ENCODE peak calls at places on chromosome 6, in seven cellular contexts. One of them, this sample, is unnamed.

GRCh38 chr6:116008470-116009229 is 52.0 kb downstream of the FRK start:
- DNase-seq in bronchial epithelial cell: peak
- DNase-seq in testis: no peak
- DNase-seq in fibroblast of mammary gland: peak
- DNase-seq in CD8-positive, alpha-beta T cell: no peak
- DNase-seq in astrocyte of the spinal cord: peak
- DNase-seq in fibroblast of the aortic adventitia: peak
- DNase-seq in this sample: no peak

GRCh38 chr6:38192011-38192410 is 372.5 kb downstream of the ZFAND3 start:
- DNase-seq in CD8-positive, alpha-beta T cell: no peak
- DNase-seq in testis: no peak
- DNase-seq in astrocyte of the spinal cord: no peak
- DNase-seq in bronchial epithelial cell: no peak
- DNase-seq in fibroblast of the aortic adventitia: no peak
- DNase-seq in fibroblast of mammary gland: no peak
- DNase-seq in this sample: no peak

GRCh38 chr6:163318071-163318786 is 96.3 kb upstream of the QKI start:
- DNase-seq in astrocyte of the spinal cord: no peak
- DNase-seq in CD8-positive, alpha-beta T cell: no peak
- DNase-seq in bronchial epithelial cell: no peak
- DNase-seq in fibroblast of mammary gland: no peak
- DNase-seq in testis: peak
- DNase-seq in fibroblast of the aortic adventitia: no peak
- DNase-seq in this sample: no peak

GRCh38 chr6:130190701-130191375 is 31.9 kb downstream of the SAMD3 start:
- DNase-seq in astrocyte of the spinal cord: no peak
- DNase-seq in bronchial epithelial cell: no peak
- DNase-seq in CD8-positive, alpha-beta T cell: no peak
- DNase-seq in testis: no peak
- DNase-seq in fibroblast of the aortic adventitia: no peak
- DNase-seq in fibroblast of mammary gland: no peak
- DNase-seq in this sample: no peak

GRCh38 chr6:87590989-87591388 is 1.1 kb downstream of the ORC3 start:
- DNase-seq in testis: no peak
- DNase-seq in fibroblast of mammary gland: peak
- DNase-seq in CD8-positive, alpha-beta T cell: no peak
- DNase-seq in fibroblast of the aortic adventitia: peak
- DNase-seq in bronchial epithelial cell: no peak
- DNase-seq in astrocyte of the spinal cord: no peak
- DNase-seq in this sample: no peak

GRCh38 chr6:8539446-8539845 is 104.1 kb upstream of the SLC35B3 start:
- DNase-seq in testis: no peak
- DNase-seq in CD8-positive, alpha-beta T cell: no peak
- DNase-seq in bronchial epithelial cell: peak
- DNase-seq in fibroblast of the aortic adventitia: peak
- DNase-seq in fibroblast of mammary gland: peak
- DNase-seq in astrocyte of the spinal cord: peak
- DNase-seq in this sample: no peak

GRCh38 chr6:10528170-10528981 is 7.2 kb downstream of the GCNT2 start:
- DNase-seq in fibroblast of mammary gland: no peak
- DNase-seq in bronchial epithelial cell: peak
- DNase-seq in fibroblast of the aortic adventitia: peak
- DNase-seq in CD8-positive, alpha-beta T cell: peak
- DNase-seq in testis: no peak
- DNase-seq in astrocyte of the spinal cord: peak
- DNase-seq in this sample: no peak

GRCh38 chr6:52992980-52993379 is 2.1 kb downstream of the GSTA4 start:
- DNase-seq in CD8-positive, alpha-beta T cell: no peak
- DNase-seq in fibroblast of the aortic adventitia: peak
- DNase-seq in astrocyte of the spinal cord: peak
- DNase-seq in testis: no peak
- DNase-seq in bronchial epithelial cell: peak
- DNase-seq in fibroblast of mammary gland: peak
- DNase-seq in this sample: no peak

GRCh38 chr6:161446296-161446925 is 172.6 kb upstream of the AGPAT4 start:
- DNase-seq in testis: no peak
- DNase-seq in bronchial epithelial cell: no peak
- DNase-seq in fibroblast of mammary gland: no peak
- DNase-seq in CD8-positive, alpha-beta T cell: no peak
- DNase-seq in fibroblast of the aortic adventitia: no peak
- DNase-seq in astrocyte of the spinal cord: no peak
- DNase-seq in this sample: no peak

GRCh38 chr6:169620171-169621125 is 81.4 kb downstream of the WDR27 start:
- DNase-seq in fibroblast of mammary gland: peak
- DNase-seq in fibroblast of the aortic adventitia: peak
- DNase-seq in bronchial epithelial cell: peak
- DNase-seq in CD8-positive, alpha-beta T cell: no peak
- DNase-seq in testis: no peak
- DNase-seq in astrocyte of the spinal cord: peak
- DNase-seq in this sample: no peak

GRCh38 chr6:92538296-92538695 is 881.1 kb downstream of the EPHA7 start:
- DNase-seq in fibroblast of the aortic adventitia: no peak
- DNase-seq in astrocyte of the spinal cord: peak
- DNase-seq in fibroblast of mammary gland: no peak
- DNase-seq in CD8-positive, alpha-beta T cell: no peak
- DNase-seq in bronchial epithelial cell: peak
- DNase-seq in testis: no peak
- DNase-seq in this sample: no peak

GRCh38 chr6:112881027-112881426 is 533.9 kb downstream of the RFPL4B start:
- DNase-seq in fibroblast of mammary gland: peak
- DNase-seq in astrocyte of the spinal cord: peak
- DNase-seq in testis: no peak
- DNase-seq in CD8-positive, alpha-beta T cell: no peak
- DNase-seq in fibroblast of the aortic adventitia: peak
- DNase-seq in bronchial epithelial cell: no peak
- DNase-seq in this sample: no peak

GRCh38 chr6:71181565-71181964 is 107.0 kb upstream of the OGFRL1 start:
- DNase-seq in testis: no peak
- DNase-seq in fibroblast of the aortic adventitia: peak
- DNase-seq in astrocyte of the spinal cord: peak
- DNase-seq in bronchial epithelial cell: peak
- DNase-seq in fibroblast of mammary gland: peak
- DNase-seq in CD8-positive, alpha-beta T cell: no peak
- DNase-seq in this sample: no peak

GRCh38 chr6:125508793-125509192 is 207.0 kb upstream of the HDDC2 start:
- DNase-seq in fibroblast of mammary gland: no peak
- DNase-seq in astrocyte of the spinal cord: no peak
- DNase-seq in CD8-positive, alpha-beta T cell: no peak
- DNase-seq in testis: no peak
- DNase-seq in bronchial epithelial cell: no peak
- DNase-seq in fibroblast of the aortic adventitia: no peak
- DNase-seq in this sample: no peak

GRCh38 chr6:132218063-132218696 is 183.1 kb downstream of the MOXD1 start:
- DNase-seq in bronchial epithelial cell: peak
- DNase-seq in astrocyte of the spinal cord: peak
- DNase-seq in testis: no peak
- DNase-seq in fibroblast of mammary gland: peak
- DNase-seq in CD8-positive, alpha-beta T cell: no peak
- DNase-seq in fibroblast of the aortic adventitia: peak
- DNase-seq in this sample: no peak

GRCh38 chr6:33929575-33930288 is 125.9 kb upstream of the MLN start:
- DNase-seq in astrocyte of the spinal cord: no peak
- DNase-seq in bronchial epithelial cell: no peak
- DNase-seq in fibroblast of the aortic adventitia: no peak
- DNase-seq in testis: no peak
- DNase-seq in CD8-positive, alpha-beta T cell: no peak
- DNase-seq in fibroblast of mammary gland: no peak
- DNase-seq in this sample: no peak

GRCh38 chr6:33978593-33979150 is 167.2 kb downstream of the GRM4 start:
- DNase-seq in bronchial epithelial cell: no peak
- DNase-seq in fibroblast of the aortic adventitia: no peak
- DNase-seq in astrocyte of the spinal cord: no peak
- DNase-seq in CD8-positive, alpha-beta T cell: no peak
- DNase-seq in testis: no peak
- DNase-seq in fibroblast of mammary gland: no peak
- DNase-seq in this sample: no peak

GRCh38 chr6:31568537-31568961 is 3.5 kb upstream of the LTA start:
- DNase-seq in testis: no peak
- DNase-seq in fibroblast of the aortic adventitia: no peak
- DNase-seq in astrocyte of the spinal cord: no peak
- DNase-seq in CD8-positive, alpha-beta T cell: peak
- DNase-seq in fibroblast of mammary gland: no peak
- DNase-seq in bronchial epithelial cell: no peak
- DNase-seq in this sample: no peak

GRCh38 chr6:166330612-166331011 is 11.7 kb downstream of the SFT2D1 start:
- DNase-seq in astrocyte of the spinal cord: peak
- DNase-seq in fibroblast of the aortic adventitia: peak
- DNase-seq in CD8-positive, alpha-beta T cell: no peak
- DNase-seq in fibroblast of mammary gland: peak
- DNase-seq in testis: no peak
- DNase-seq in bronchial epithelial cell: no peak
- DNase-seq in this sample: peak

GRCh38 chr6:140494321-140495085 is 1120.1 kb upstream of the CITED2 start:
- DNase-seq in fibroblast of mammary gland: no peak
- DNase-seq in astrocyte of the spinal cord: no peak
- DNase-seq in CD8-positive, alpha-beta T cell: no peak
- DNase-seq in fibroblast of the aortic adventitia: no peak
- DNase-seq in testis: no peak
- DNase-seq in bronchial epithelial cell: peak
- DNase-seq in this sample: no peak

GRCh38 chr6:139698526-139699182 is 324.2 kb upstream of the CITED2 start:
- DNase-seq in astrocyte of the spinal cord: no peak
- DNase-seq in bronchial epithelial cell: no peak
- DNase-seq in fibroblast of the aortic adventitia: no peak
- DNase-seq in CD8-positive, alpha-beta T cell: no peak
- DNase-seq in testis: no peak
- DNase-seq in fibroblast of mammary gland: peak
- DNase-seq in this sample: no peak

GRCh38 chr6:17884501-17885039 is 102.9 kb downstream of the KIF13A start:
- DNase-seq in fibroblast of mammary gland: no peak
- DNase-seq in astrocyte of the spinal cord: no peak
- DNase-seq in bronchial epithelial cell: peak
- DNase-seq in fibroblast of the aortic adventitia: peak
- DNase-seq in CD8-positive, alpha-beta T cell: no peak
- DNase-seq in testis: no peak
- DNase-seq in this sample: no peak

GRCh38 chr6:43859213-43859612 is 89.2 kb downstream of the VEGFA start:
- DNase-seq in astrocyte of the spinal cord: no peak
- DNase-seq in CD8-positive, alpha-beta T cell: no peak
- DNase-seq in testis: peak
- DNase-seq in bronchial epithelial cell: no peak
- DNase-seq in fibroblast of mammary gland: no peak
- DNase-seq in fibroblast of the aortic adventitia: no peak
- DNase-seq in this sample: no peak

GRCh38 chr6:110486756-110487155 is 10.3 kb upstream of the SLC22A16 start:
- DNase-seq in astrocyte of the spinal cord: no peak
- DNase-seq in testis: no peak
- DNase-seq in fibroblast of the aortic adventitia: no peak
- DNase-seq in CD8-positive, alpha-beta T cell: no peak
- DNase-seq in fibroblast of mammary gland: no peak
- DNase-seq in bronchial epithelial cell: no peak
- DNase-seq in this sample: no peak

GRCh38 chr6:148677594-148678476 is 69.0 kb upstream of the UST start:
- DNase-seq in bronchial epithelial cell: no peak
- DNase-seq in fibroblast of mammary gland: no peak
- DNase-seq in CD8-positive, alpha-beta T cell: no peak
- DNase-seq in fibroblast of the aortic adventitia: no peak
- DNase-seq in astrocyte of the spinal cord: no peak
- DNase-seq in testis: no peak
- DNase-seq in this sample: no peak

GRCh38 chr6:1770435-1770843 is 160.7 kb downstream of the FOXC1 start:
- DNase-seq in bronchial epithelial cell: no peak
- DNase-seq in astrocyte of the spinal cord: peak
- DNase-seq in testis: no peak
- DNase-seq in fibroblast of the aortic adventitia: peak
- DNase-seq in CD8-positive, alpha-beta T cell: peak
- DNase-seq in fibroblast of mammary gland: no peak
- DNase-seq in this sample: no peak

GRCh38 chr6:39228992-39229767 is at the start of gene KCNK5:
- DNase-seq in testis: peak
- DNase-seq in astrocyte of the spinal cord: peak
- DNase-seq in fibroblast of the aortic adventitia: peak
- DNase-seq in CD8-positive, alpha-beta T cell: peak
- DNase-seq in fibroblast of mammary gland: peak
- DNase-seq in bronchial epithelial cell: peak
- DNase-seq in this sample: peak

GRCh38 chr6:108030223-108030622 is 44.3 kb downstream of the OSTM1 start:
- DNase-seq in fibroblast of mammary gland: no peak
- DNase-seq in fibroblast of the aortic adventitia: no peak
- DNase-seq in astrocyte of the spinal cord: no peak
- DNase-seq in CD8-positive, alpha-beta T cell: no peak
- DNase-seq in bronchial epithelial cell: no peak
- DNase-seq in testis: no peak
- DNase-seq in this sample: no peak

GRCh38 chr6:154245542-154245941 is 111.1 kb downstream of the IPCEF1 start:
- DNase-seq in bronchial epithelial cell: no peak
- DNase-seq in testis: no peak
- DNase-seq in fibroblast of the aortic adventitia: no peak
- DNase-seq in CD8-positive, alpha-beta T cell: no peak
- DNase-seq in astrocyte of the spinal cord: no peak
- DNase-seq in fibroblast of mammary gland: no peak
- DNase-seq in this sample: no peak
- H3K4me3 ChIP-seq in bronchial epithelial cell: no peak
- H3K4me3 ChIP-seq in testis: no peak
- H3K4me3 ChIP-seq in fibroblast of the aortic adventitia: no peak
- H3K4me3 ChIP-seq in CD8-positive, alpha-beta T cell: peak
- H3K4me3 ChIP-seq in astrocyte of the spinal cord: no peak
- H3K4me3 ChIP-seq in fibroblast of mammary gland: no peak
- H3K4me3 ChIP-seq in this sample: no peak

GRCh38 chr6:46138281-46138680 is 8.5 kb downstream of the ENPP4 start:
- DNase-seq in testis: no peak
- DNase-seq in CD8-positive, alpha-beta T cell: no peak
- DNase-seq in fibroblast of mammary gland: no peak
- DNase-seq in fibroblast of the aortic adventitia: no peak
- DNase-seq in astrocyte of the spinal cord: no peak
- DNase-seq in bronchial epithelial cell: no peak
- DNase-seq in this sample: no peak
- H3K4me3 ChIP-seq in testis: no peak
- H3K4me3 ChIP-seq in CD8-positive, alpha-beta T cell: no peak
- H3K4me3 ChIP-seq in fibroblast of mammary gland: no peak
- H3K4me3 ChIP-seq in fibroblast of the aortic adventitia: no peak
- H3K4me3 ChIP-seq in astrocyte of the spinal cord: no peak
- H3K4me3 ChIP-seq in bronchial epithelial cell: no peak
- H3K4me3 ChIP-seq in this sample: no peak

DNA sequence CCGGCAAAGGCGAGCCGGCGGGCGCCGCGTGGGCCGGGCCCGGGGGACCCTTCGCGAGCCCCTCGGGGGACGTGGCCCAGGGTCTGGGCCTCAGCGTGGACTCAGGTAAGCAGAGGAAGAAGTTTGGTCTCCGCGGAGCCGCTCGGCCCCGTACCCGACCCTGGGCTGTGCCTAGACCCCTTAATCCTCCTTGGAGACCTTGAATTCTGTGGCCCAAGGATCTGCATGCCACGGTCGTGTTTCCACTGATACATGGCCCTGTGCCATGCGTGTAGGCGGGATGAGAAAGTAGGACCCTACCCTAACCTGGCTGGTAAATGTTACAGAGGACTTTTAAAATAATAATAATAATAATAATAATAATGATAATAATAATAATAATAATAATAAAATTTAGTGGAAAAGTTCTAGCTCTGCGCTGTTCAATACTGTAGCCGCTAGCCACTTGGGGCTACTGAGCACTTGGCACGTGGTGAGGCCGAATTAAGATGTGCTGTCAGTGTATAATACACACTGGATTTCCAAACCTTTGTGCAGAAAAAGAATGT is 5.7 kb downstream of the VGLL2 start:
- DNase-seq in bronchial epithelial cell: no peak
- DNase-seq in astrocyte of the spinal cord: no peak
- DNase-seq in fibroblast of the aortic adventitia: no peak
- DNase-seq in fibroblast of mammary gland: no peak
- DNase-seq in CD8-positive, alpha-beta T cell: no peak
- DNase-seq in testis: no peak
- DNase-seq in this sample: no peak
- H3K4me3 ChIP-seq in bronchial epithelial cell: no peak
- H3K4me3 ChIP-seq in astrocyte of the spinal cord: no peak
- H3K4me3 ChIP-seq in fibroblast of the aortic adventitia: no peak
- H3K4me3 ChIP-seq in fibroblast of mammary gland: no peak
- H3K4me3 ChIP-seq in CD8-positive, alpha-beta T cell: no peak
- H3K4me3 ChIP-seq in testis: no peak
- H3K4me3 ChIP-seq in this sample: no peak

GRCh38 chr6:74115674-74116073 is 419.7 kb downstream of the CD109 start:
- DNase-seq in CD8-positive, alpha-beta T cell: no peak
- DNase-seq in astrocyte of the spinal cord: no peak
- DNase-seq in testis: no peak
- DNase-seq in fibroblast of mammary gland: peak
- DNase-seq in bronchial epithelial cell: peak
- DNase-seq in fibroblast of the aortic adventitia: peak
- DNase-seq in this sample: no peak
- H3K4me3 ChIP-seq in CD8-positive, alpha-beta T cell: no peak
- H3K4me3 ChIP-seq in astrocyte of the spinal cord: no peak
- H3K4me3 ChIP-seq in testis: no peak
- H3K4me3 ChIP-seq in fibroblast of mammary gland: no peak
- H3K4me3 ChIP-seq in bronchial epithelial cell: no peak
- H3K4me3 ChIP-seq in fibroblast of the aortic adventitia: no peak
- H3K4me3 ChIP-seq in this sample: no peak